ENCODE peak calls at places on chromosomes 6 and 20, in four cellular contexts. Y is hepatocyte, R is GM23248, C is OCI-LY7. X is an unnamed sample. For H3K9me2 and H3K36me3, the result is how much of the 10 kb centered on the place peaks cover.

GRCh38 chr6:170085475-170086401 is 205.1 kb downstream of the DLL1 start:
- DNase-seq in Y (no peak), R (no peak), C (no peak), X (no peak)

GRCh38 chr6:42136508-42137191 is 5.8 kb downstream of the C6orf132 start:
- DNase-seq in Y (peak), R (peak), C (peak), X (peak)

GRCh38 chr6:156781882-156782631 is 4.9 kb downstream of the ARID1B start:
- DNase-seq in Y (no peak), R (peak), C (no peak), X (no peak)

GRCh38 chr6:111522393-111523020 is 39.5 kb upstream of the REV3L start:
- DNase-seq in Y (no peak), R (no peak), C (no peak), X (no peak)

GRCh38 chr20:50455656-50456451 is 54.3 kb upstream of the PTPN1 start:
- DNase-seq in Y (no peak), R (no peak), C (no peak), X (no peak)

GRCh38 chr20:5933802-5934436 is 16.4 kb downstream of the TRMT6 start:
- DNase-seq in Y (no peak), R (no peak), C (peak), X (peak)

GRCh38 chr6:117448011-117448410 is 22.3 kb upstream of the ROS1 start:
- DNase-seq in Y (no peak), R (peak), C (no peak), X (no peak)

GRCh38 chr6:165717732-165718465 is 54.9 kb upstream of the PDE10A start:
- DNase-seq in Y (no peak), R (no peak), C (no peak), X (peak)

GRCh38 chr6:53056273-53056672 is 8.9 kb upstream of the FBXO9 start:
- DNase-seq in Y (no peak), R (no peak), C (no peak), X (no peak)

GRCh38 chr6:70846207-70846835 is 110.5 kb downstream of the B3GAT2 start:
- DNase-seq in Y (no peak), R (no peak), C (no peak), X (no peak)

GRCh38 chr6:108560463-108561308 is at the start of gene FOXO3:
- DNase-seq in Y (peak), R (peak), C (peak), X (peak)

GRCh38 chr6:133171989-133172604 is 69.1 kb upstream of the EYA4 start:
- DNase-seq in Y (no peak), R (no peak), C (no peak), X (no peak)

GRCh38 chr6:133170602-133171001 is 70.6 kb upstream of the EYA4 start:
- DNase-seq in Y (no peak), R (peak), C (no peak), X (peak)

GRCh38 chr6:133169901-133170300 is 71.3 kb upstream of the EYA4 start:
- DNase-seq in Y (no peak), R (no peak), C (no peak), X (no peak)

DNA sequence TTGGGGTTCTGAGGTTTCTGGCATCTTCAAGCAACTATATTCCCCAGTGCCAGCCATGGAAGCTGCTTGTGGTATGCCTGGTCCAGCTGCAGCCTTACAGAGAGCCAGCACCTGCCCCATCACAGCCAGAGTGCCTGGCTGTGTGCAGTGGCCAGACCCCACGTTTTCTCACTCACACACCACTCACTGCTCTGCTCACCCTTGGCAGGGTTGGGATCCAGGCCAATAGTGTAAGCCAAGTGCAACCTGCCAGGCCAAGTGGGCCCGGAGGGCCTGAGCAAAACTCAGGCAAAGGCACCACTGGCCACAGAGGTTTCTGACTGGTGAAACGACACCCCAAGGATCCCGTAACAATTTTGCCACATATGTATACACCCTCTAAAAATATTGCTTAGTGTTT is 67.9 kb upstream of the EYA4 start:
- DNase-seq in Y (no peak), R (no peak), C (no peak), X (no peak)
- H3K9me2 ChIP-seq in Y (under half), R (under half), C (under half), X (under half)

DNA sequence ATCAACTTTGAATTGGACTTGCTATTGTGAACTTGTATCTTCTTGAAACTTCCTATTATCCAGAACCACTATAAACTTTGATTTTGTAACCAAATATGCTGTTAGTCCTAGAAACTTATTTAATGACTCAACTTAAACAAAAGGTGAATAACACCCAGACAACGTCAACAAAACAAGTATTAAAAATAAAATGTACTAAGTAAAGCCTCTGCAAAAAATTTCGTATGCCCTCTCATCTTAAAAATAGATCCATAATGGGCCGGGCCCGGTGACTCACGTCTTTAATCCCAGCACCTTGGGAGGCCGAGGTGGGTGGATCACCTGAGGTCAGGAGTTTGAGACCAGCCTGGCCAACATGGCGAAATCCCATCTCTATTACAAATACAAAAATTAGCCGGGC is 401.7 kb downstream of the ESR1 start:
- DNase-seq in Y (no peak), R (no peak), C (no peak), X (peak)
- H3K36me3 ChIP-seq in Y (under half), R (half or more), C (half or more), X (under half)

GRCh38 chr6:4822476-4822875 is 46.3 kb downstream of the CDYL start:
- DNase-seq in Y (no peak), R (no peak), C (no peak), X (no peak)
- H2AFZ ChIP-seq in Y (no peak), R (no peak), C (no peak), X (no peak)

GRCh38 chr6:44507014-44507413 is 119.5 kb downstream of the CDC5L start:
- DNase-seq in Y (no peak), R (no peak), C (no peak), X (no peak)

GRCh38 chr6:44500074-44500473 is 112.6 kb downstream of the CDC5L start:
- DNase-seq in Y (no peak), R (no peak), C (no peak), X (no peak)

GRCh38 chr6:44504321-44504761 is 116.8 kb downstream of the CDC5L start:
- DNase-seq in Y (no peak), R (no peak), C (no peak), X (no peak)

GRCh38 chr6:44505751-44506150 is 118.2 kb downstream of the CDC5L start:
- DNase-seq in Y (no peak), R (no peak), C (no peak), X (no peak)

DNA sequence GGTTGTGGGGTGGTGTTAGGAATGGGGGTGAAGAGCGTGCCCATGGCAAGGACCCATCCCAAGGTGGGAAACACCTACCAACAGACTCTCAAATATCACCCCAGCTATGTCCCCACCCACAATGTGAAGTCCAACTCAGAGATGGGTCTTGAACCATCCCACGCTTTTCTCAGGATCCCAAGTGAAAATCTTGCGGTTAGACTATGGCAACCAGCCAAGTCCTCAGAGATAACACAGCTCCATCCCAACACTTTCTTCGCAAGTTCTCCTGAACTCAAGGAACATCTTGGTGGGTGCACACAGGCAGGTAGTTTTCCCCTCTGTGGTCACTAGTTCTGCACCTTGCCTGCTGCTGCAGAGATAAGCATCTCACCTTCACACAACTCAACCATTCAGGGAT is 116.0 kb downstream of the CDC5L start:
- DNase-seq in Y (no peak), R (no peak), C (no peak), X (no peak)
- H3K9me2 ChIP-seq in Y (under half), R (under half), C (under half), X (under half)

GRCh38 chr20:34493646-34494045 is 22.6 kb upstream of the DYNLRB1 start:
- DNase-seq in Y (no peak), R (no peak), C (no peak), X (no peak)

GRCh38 chr20:34495928-34496327 is 20.3 kb upstream of the DYNLRB1 start:
- DNase-seq in Y (no peak), R (no peak), C (peak), X (no peak)

GRCh38 chr20:34491932-34492509 is 24.2 kb upstream of the DYNLRB1 start:
- DNase-seq in Y (no peak), R (no peak), C (no peak), X (no peak)

GRCh38 chr20:34495307-34495706 is 20.9 kb upstream of the DYNLRB1 start:
- DNase-seq in Y (peak), R (no peak), C (no peak), X (no peak)

DNA sequence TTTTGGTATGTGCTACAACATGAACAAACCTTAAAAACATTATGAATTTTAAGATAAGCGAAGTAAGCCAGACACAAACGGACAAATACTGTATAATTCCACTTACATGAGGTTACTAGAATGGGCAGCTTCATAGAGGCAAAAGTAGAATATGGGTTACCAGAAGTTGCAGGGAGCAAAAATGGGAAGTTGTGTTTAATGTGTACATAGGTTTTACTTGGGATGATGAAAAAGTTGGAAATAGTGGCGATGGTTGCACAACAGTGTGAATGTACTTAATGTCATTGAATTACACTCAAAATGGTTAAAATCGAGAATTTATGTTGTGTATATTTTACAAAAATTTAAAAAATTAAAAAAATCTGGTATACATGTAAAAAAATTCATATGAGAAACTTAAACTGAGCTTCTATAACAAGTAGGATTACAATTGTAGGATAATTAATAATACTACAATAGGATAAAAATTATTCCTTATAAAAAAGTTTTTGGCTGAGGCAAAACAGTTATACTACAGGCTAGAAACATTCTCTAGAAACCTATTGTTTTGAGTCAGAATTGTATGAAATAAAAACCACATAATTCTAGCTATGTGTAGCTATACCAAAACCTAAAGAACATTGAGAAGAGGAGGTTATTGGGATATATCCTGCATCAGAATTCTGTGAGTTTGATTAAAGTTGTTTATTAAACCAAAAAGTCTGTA is 24.8 kb upstream of the DYNLRB1 start:
- DNase-seq in Y (no peak), R (no peak), C (no peak), X (no peak)
- H3K36me3 ChIP-seq in Y (under half), R (half or more), C (half or more), X (half or more)

GRCh38 chr6:90293319-90293937 is 3.2 kb downstream of the BACH2 start:
- DNase-seq in Y (no peak), R (no peak), C (no peak), X (no peak)

GRCh38 chr6:90295854-90296345 is 743 bp downstream of the BACH2 start:
- DNase-seq in Y (peak), R (peak), C (peak), X (peak)

GRCh38 chr6:90294989-90295853 is 1.4 kb downstream of the BACH2 start:
- DNase-seq in Y (peak), R (peak), C (peak), X (peak)

GRCh38 chr6:90294008-90294511 is 2.6 kb downstream of the BACH2 start:
- DNase-seq in Y (no peak), R (no peak), C (no peak), X (no peak)

DNA sequence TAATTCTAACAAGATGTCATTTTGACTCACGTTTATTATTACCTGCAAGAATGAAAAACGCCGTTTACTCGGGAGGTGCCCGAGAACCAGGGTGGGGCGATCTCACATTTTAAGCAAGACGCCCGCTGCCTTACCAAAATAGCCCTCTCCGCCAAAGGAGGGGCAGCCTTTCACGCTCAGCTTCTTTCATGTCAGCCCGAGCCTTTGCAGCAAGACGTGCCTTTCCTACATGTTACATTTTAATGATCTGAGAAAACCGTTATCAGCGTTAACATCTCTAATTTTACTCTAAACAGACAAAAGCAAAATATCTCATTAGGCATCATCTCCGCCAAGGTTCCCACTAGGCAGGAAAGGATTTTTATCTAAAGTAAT is 2.0 kb downstream of the BACH2 start:
- DNase-seq in Y (no peak), R (peak), C (peak), X (no peak)
- H2AFZ ChIP-seq in Y (peak), R (peak), C (no peak), X (peak)

GRCh38 chr6:36265744-36266143 is 4.1 kb upstream of the PNPLA1 start:
- DNase-seq in Y (no peak), R (no peak), C (no peak), X (no peak)

GRCh38 chr6:36266913-36267644 is 2.8 kb upstream of the PNPLA1 start:
- DNase-seq in Y (no peak), R (no peak), C (no peak), X (no peak)

GRCh38 chr6:36268478-36269248 is 1.2 kb upstream of the PNPLA1 start:
- DNase-seq in Y (peak), R (peak), C (no peak), X (no peak)

GRCh38 chr6:36267731-36268477 is 2.0 kb upstream of the PNPLA1 start:
- DNase-seq in Y (no peak), R (no peak), C (no peak), X (peak)

GRCh38 chr6:36263390-36263789 is 6.5 kb upstream of the PNPLA1 start:
- DNase-seq in Y (no peak), R (no peak), C (no peak), X (no peak)
- H3K9me2 ChIP-seq in Y (under half), R (under half), C (under half), X (under half)

DNA sequence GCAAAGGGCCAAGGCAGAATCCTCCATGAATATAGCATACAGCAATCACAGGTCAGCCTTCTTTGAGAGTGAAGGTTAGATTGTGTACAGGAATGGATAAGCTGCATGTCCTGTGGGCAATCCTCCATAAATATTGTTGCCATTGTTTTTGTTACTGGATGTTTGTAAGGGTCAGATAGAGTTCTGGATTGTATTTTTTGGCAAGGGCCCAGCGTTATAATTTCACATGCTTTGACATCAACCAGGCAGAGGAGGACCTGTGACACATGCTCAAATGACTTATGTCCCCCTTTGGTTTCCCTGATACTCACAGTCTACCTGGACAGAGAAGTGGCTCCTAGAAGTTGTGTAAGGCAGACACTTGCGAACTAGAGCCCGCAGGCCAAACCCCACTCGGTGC is 5.4 kb downstream of the LY86 start:
- DNase-seq in Y (no peak), R (no peak), C (no peak), X (no peak)
- H3K36me3 ChIP-seq in Y (under half), R (under half), C (half or more), X (under half)

DNA sequence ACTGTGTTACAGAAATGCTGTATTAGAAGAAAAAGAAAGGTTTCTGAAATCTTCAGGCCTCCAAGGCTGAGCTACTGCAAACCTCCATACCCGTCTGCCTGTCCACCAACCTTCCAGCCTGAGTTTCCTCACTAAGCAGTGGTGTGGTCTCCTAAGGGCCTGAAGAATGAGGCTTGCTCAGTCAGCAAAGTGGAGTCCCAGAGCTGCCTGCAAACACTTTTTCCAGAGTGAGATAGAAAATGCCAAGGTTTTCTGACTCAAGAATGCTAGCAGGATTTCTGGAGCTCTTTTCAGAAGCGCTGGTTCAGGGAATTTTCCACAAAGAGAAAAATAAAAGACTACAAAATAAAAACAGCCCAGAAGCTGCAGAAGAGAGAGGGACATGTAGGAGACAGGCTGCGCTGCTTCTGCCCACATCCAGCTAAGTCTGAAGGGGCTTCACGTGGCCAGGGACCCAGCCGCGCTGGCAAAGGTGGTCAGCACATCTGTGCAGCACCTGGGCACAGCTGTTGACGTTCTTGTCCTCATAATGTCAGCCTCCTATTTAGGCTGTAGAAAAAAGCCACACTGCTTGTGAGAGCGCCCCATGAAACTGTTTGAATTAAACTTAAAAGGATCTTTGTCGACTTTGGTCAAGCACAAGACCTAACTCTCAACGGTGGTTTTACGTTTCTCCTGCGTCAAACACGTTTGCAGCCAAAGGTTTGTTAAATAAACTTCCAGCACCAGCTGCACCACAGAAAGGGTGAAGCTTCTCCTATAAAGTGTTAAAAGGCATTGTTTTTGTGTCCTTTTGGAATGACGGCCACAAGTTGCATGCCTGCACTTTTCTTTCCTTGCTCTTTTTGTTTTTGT is 209.0 kb downstream of the THBS2 start:
- DNase-seq in Y (no peak), R (peak), C (no peak), X (no peak)
- H2AFZ ChIP-seq in Y (no peak), R (peak), C (no peak), X (no peak)

X was measured in PC-3.